ENCODE peak calls at places on chromosome 14, in eight cellular contexts. V is HCT116; W is WERI-Rb-1; T is substantia nigra; E is body of pancreas; Y is uterus; F is effector memory CD4-positive, alpha-beta T cell; K is fibroblast of lung. G is an unnamed sample.

GRCh38 chr14:82075566-82075965 is 541.9 kb upstream of the SEL1L start:
- DNase-seq in V (no peak), W (no peak), T (no peak), E (peak), Y (no peak), F (no peak), K (no peak), G (peak)

GRCh38 chr14:30443368-30444007 is 115.5 kb upstream of the G2E3 start:
- DNase-seq in V (peak), W (no peak), T (no peak), E (no peak), Y (no peak), F (no peak), K (peak), G (peak)

GRCh38 chr14:89858084-89858483 is 96.4 kb downstream of the EFCAB11 start:
- DNase-seq in V (no peak), W (no peak), T (no peak), E (no peak), Y (no peak), F (no peak), K (no peak), G (no peak)

GRCh38 chr14:69945905-69946304 is 66.7 kb downstream of the SMOC1 start:
- DNase-seq in V (no peak), W (no peak), T (no peak), E (no peak), Y (no peak), F (no peak), K (peak), G (no peak)

GRCh38 chr14:78130356-78130755 is 39.8 kb upstream of the NRXN3 start:
- DNase-seq in V (no peak), W (no peak), T (no peak), E (no peak), Y (no peak), F (no peak), K (no peak), G (no peak)

GRCh38 chr14:63624203-63624602 is 17.5 kb downstream of the WDR89 start:
- DNase-seq in V (no peak), W (no peak), T (no peak), E (no peak), Y (no peak), F (no peak), K (no peak), G (no peak)

GRCh38 chr14:37254411-37254947 is 56.7 kb downstream of the MIPOL1 start:
- DNase-seq in V (no peak), W (no peak), T (no peak), E (no peak), Y (no peak), F (no peak), K (no peak), G (peak)

GRCh38 chr14:22039938-22040780 is 366.5 kb upstream of the OR4E1 start:
- DNase-seq in V (peak), W (no peak), T (no peak), E (no peak), Y (no peak), F (no peak), K (no peak), G (peak)

GRCh38 chr14:71472281-71472960 is 459.8 kb upstream of the RGS6 start:
- DNase-seq in V (no peak), W (no peak), T (no peak), E (no peak), Y (no peak), F (no peak), K (peak), G (no peak)

GRCh38 chr14:86780461-86780860 is 1212.5 kb downstream of the GALC start:
- DNase-seq in V (no peak), W (no peak), T (no peak), E (no peak), Y (no peak), F (no peak), K (no peak), G (no peak)

GRCh38 chr14:35333347-35333730 is 41.2 kb downstream of the PSMA6 start:
- DNase-seq in V (no peak), W (no peak), T (no peak), E (no peak), Y (no peak), F (no peak), K (no peak), G (peak)
- H3K27ac ChIP-seq in V (peak), W (no peak), T (no peak), E (peak), Y (peak), F (peak), K (no peak), G (peak)

GRCh38 chr14:33949051-33950037 is 1.5 kb downstream of the EGLN3 start:
- DNase-seq in V (no peak), W (no peak), T (no peak), E (no peak), Y (no peak), F (no peak), K (no peak), G (peak)
- H3K27ac ChIP-seq in V (no peak), W (no peak), T (peak), E (no peak), Y (peak), F (no peak), K (no peak), G (no peak)

GRCh38 chr14:96206461-96206860 is 1.8 kb downstream of the BDKRB2 start:
- DNase-seq in V (no peak), W (no peak), T (no peak), E (peak), Y (no peak), F (no peak), K (no peak), G (no peak)
- H3K27ac ChIP-seq in V (no peak), W (no peak), T (no peak), E (peak), Y (peak), F (no peak), K (no peak), G (no peak)

GRCh38 chr14:103528158-103528511 is 861 bp upstream of the TRMT61A start:
- DNase-seq in V (no peak), W (peak), T (no peak), E (no peak), Y (no peak), F (no peak), K (peak), G (no peak)
- H3K27ac ChIP-seq in V (peak), W (peak), T (peak), E (peak), Y (peak), F (peak), K (peak), G (peak)

DNA sequence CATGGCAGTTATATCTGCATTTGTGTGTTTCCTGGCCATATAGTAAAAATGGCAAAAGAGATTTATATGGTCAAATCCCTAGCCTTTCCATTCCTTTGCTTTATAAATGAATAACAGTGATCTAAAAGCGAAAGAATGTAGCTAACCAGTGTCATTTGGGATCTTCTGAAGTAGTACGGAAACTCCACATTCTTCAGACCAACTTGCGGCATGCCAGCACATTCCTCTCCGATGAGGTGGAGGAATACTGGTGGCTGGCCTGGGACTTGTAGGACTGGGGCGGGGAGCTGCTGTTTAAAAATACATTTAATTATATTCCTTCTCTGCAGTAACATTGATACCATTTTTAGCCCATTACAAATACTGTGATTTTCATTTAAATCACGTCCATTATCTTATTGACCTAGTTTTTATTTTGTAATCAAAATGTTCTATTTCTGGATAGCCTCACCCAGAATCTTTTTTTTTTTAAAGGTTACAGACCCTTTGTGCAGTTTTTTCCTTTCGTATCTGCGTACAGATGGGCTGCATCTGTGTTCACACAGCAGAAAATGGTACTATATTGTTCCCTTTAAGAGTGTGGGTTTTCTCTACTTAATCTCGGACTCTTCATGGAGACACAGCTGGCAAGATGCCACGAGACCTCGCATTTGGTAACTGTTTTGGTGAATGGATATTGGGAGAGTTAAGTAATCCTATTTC is 85.4 kb downstream of the SAMD4A start:
- DNase-seq in V (peak), W (no peak), T (no peak), E (peak), Y (peak), F (no peak), K (peak), G (peak)
- H3K27ac ChIP-seq in V (peak), W (no peak), T (no peak), E (peak), Y (peak), F (no peak), K (peak), G (peak)

GRCh38 chr14:88270781-88271180 is 52.3 kb downstream of the KCNK10 start:
- DNase-seq in V (no peak), W (no peak), T (no peak), E (peak), Y (no peak), F (no peak), K (no peak), G (peak)
- H3K27ac ChIP-seq in V (no peak), W (no peak), T (no peak), E (peak), Y (no peak), F (no peak), K (no peak), G (no peak)

GRCh38 chr14:74973905-74974363 is 18.5 kb upstream of the PGF start:
- DNase-seq in V (no peak), W (no peak), T (no peak), E (no peak), Y (no peak), F (no peak), K (no peak), G (no peak)
- H3K27ac ChIP-seq in V (no peak), W (no peak), T (no peak), E (no peak), Y (peak), F (no peak), K (no peak), G (no peak)

GRCh38 chr14:40887912-40888311 is 718.8 kb upstream of the LRFN5 start:
- DNase-seq in V (no peak), W (no peak), T (no peak), E (no peak), Y (no peak), F (no peak), K (no peak), G (no peak)
- H3K27ac ChIP-seq in V (no peak), W (no peak), T (no peak), E (no peak), Y (no peak), F (no peak), K (no peak), G (no peak)

GRCh38 chr14:20801726-20802125 is 918 bp downstream of the RNASE1 start:
- DNase-seq in V (no peak), W (no peak), T (no peak), E (peak), Y (no peak), F (no peak), K (no peak), G (no peak)
- H3K27ac ChIP-seq in V (no peak), W (no peak), T (peak), E (peak), Y (peak), F (no peak), K (no peak), G (no peak)

G was measured in GM23338.